ENCODE peak calls at places on chromosomes 13 and 19, in six cellular contexts. O is left ventricle myocardium inferior; Z is PC-3; L is CD8-positive, alpha-beta T cell; T is endothelial cell; H is uterus. W is an unnamed sample.

GRCh38 chr13:106095919-106096318 is 439.5 kb downstream of the EFNB2 start:
- DNase-seq in O (no peak), Z (peak; percentile 55), L (no peak), T (no peak), H (no peak), W (no peak)

GRCh38 chr13:35987572-35988513 is 143.3 kb downstream of the DCLK1 start:
- DNase-seq in O (no peak), Z (no peak), L (no peak), T (no peak), H (no peak), W (no peak)

GRCh38 chr19:12880551-12881171 is 588 bp downstream of the DNASE2 start:
- DNase-seq in O (no peak), Z (peak; percentile 25), L (no peak), T (peak; percentile 37), H (peak; percentile 30), W (no peak)

GRCh38 chr19:17121736-17122293 is 46.2 kb downstream of the MYO9B start:
- DNase-seq in O (no peak), Z (no peak), L (no peak), T (no peak), H (no peak), W (peak; percentile 69)

GRCh38 chr19:33220115-33220514 is 5.5 kb downstream of the SLC7A10 start:
- DNase-seq in O (no peak), Z (no peak), L (no peak), T (no peak), H (no peak), W (no peak)

GRCh38 chr19:57280913-57281425 is 684 bp downstream of the ZNF460 start:
- DNase-seq in O (no peak), Z (peak; percentile 27), L (peak; percentile 32), T (peak; percentile 4), H (no peak), W (no peak)

GRCh38 chr13:94168784-94169512 is 310.5 kb downstream of the DCT start:
- DNase-seq in O (no peak), Z (no peak), L (no peak), T (no peak), H (no peak), W (no peak)

GRCh38 chr13:102930566-102930965 is 84.7 kb downstream of the ERCC5 start:
- DNase-seq in O (no peak), Z (no peak), L (no peak), T (no peak), H (no peak), W (no peak)

GRCh38 chr13:23748591-23748990 is 140.6 kb downstream of the MIPEP start:
- DNase-seq in O (no peak), Z (peak; percentile 9), L (no peak), T (no peak), H (no peak), W (no peak)

GRCh38 chr13:107866007-107866665 is 349.2 kb downstream of the LIG4 start:
- DNase-seq in O (no peak), Z (peak; percentile 43), L (no peak), T (peak; percentile 41), H (no peak), W (no peak)

GRCh38 chr19:56829586-56829985 is 10.9 kb downstream of the PEG3 start:
- DNase-seq in O (no peak), Z (no peak), L (no peak), T (no peak), H (no peak), W (no peak)

GRCh38 chr13:69306766-69307165 is 800.9 kb upstream of the ATXN8OS start:
- DNase-seq in O (no peak), Z (no peak), L (no peak), T (no peak), H (no peak), W (no peak)

GRCh38 chr13:43307921-43308433 is 284.6 kb downstream of the DNAJC15 start:
- DNase-seq in O (peak; percentile 87), Z (peak; percentile 16), L (no peak), T (no peak), H (peak; percentile 88), W (peak; percentile 72)

GRCh38 chr19:4456843-4457653 is 546 bp downstream of the UBXN6 start:
- DNase-seq in O (peak; percentile 51), Z (no peak), L (peak; percentile 57), T (peak; percentile 78), H (peak; percentile 61), W (no peak)

GRCh38 chr13:26469602-26470001 is 87.9 kb upstream of the WASF3 start:
- DNase-seq in O (no peak), Z (no peak), L (no peak), T (no peak), H (no peak), W (no peak)

GRCh38 chr19:17703823-17704463 is 15.3 kb upstream of the MAP1S start:
- DNase-seq in O (no peak), Z (peak; percentile 52), L (peak; percentile 78), T (peak; percentile 67), H (no peak), W (no peak)

GRCh38 chr19:39362682-39363657 is 20.7 kb downstream of the SAMD4B start:
- DNase-seq in O (no peak), Z (peak; percentile 4), L (no peak), T (no peak), H (no peak), W (no peak)

GRCh38 chr13:53848546-53848945 is 819.9 kb downstream of the OLFM4 start:
- DNase-seq in O (no peak), Z (peak; percentile 6), L (no peak), T (no peak), H (no peak), W (no peak)

GRCh38 chr13:46530084-46530935 is 22.7 kb upstream of the LRCH1 start:
- DNase-seq in O (no peak), Z (peak; percentile 80), L (no peak), T (no peak), H (no peak), W (no peak)

GRCh38 chr19:10712754-10713153 is 5.1 kb upstream of the DNM2 start:
- DNase-seq in O (no peak), Z (no peak), L (no peak), T (no peak), H (no peak), W (no peak)

GRCh38 chr19:17719730-17720486 is 628 bp downstream of the MAP1S start:
- DNase-seq in O (no peak), Z (peak; percentile 34), L (peak; percentile 43), T (no peak), H (no peak), W (no peak)

GRCh38 chr19:16096281-16096855 is 15.3 kb upstream of the RAB8A start:
- DNase-seq in O (no peak), Z (no peak), L (no peak), T (no peak), H (no peak), W (no peak)

GRCh38 chr19:20388826-20389225 is 176.8 kb downstream of the ZNF737 start:
- DNase-seq in O (no peak), Z (no peak), L (no peak), T (no peak), H (no peak), W (no peak)

GRCh38 chr13:109951491-109951890 is 165.1 kb upstream of the IRS2 start:
- DNase-seq in O (no peak), Z (no peak), L (no peak), T (no peak), H (no peak), W (no peak)

GRCh38 chr19:2734589-2735288 is 5.1 kb downstream of the SLC39A3 start:
- DNase-seq in O (no peak), Z (no peak), L (no peak), T (no peak), H (no peak), W (no peak)

GRCh38 chr13:84609716-84610115 is 727.4 kb upstream of the SLITRK1 start:
- DNase-seq in O (no peak), Z (peak; percentile 39), L (no peak), T (no peak), H (no peak), W (no peak)

GRCh38 chr13:93776936-93777335 is 550.3 kb downstream of the GPC6 start:
- DNase-seq in O (no peak), Z (peak; percentile 65), L (no peak), T (no peak), H (no peak), W (peak; percentile 45)

GRCh38 chr13:23673354-23673753 is 103.1 kb downstream of the TNFRSF19 start:
- DNase-seq in O (no peak), Z (peak; percentile 82), L (no peak), T (no peak), H (peak; percentile 49), W (peak; percentile 87)

GRCh38 chr13:30121666-30122065 is 185.7 kb downstream of the KATNAL1 start:
- DNase-seq in O (no peak), Z (no peak), L (no peak), T (no peak), H (no peak), W (no peak)
- TF ChIP-seq CTCF in O (no peak), Z (no peak), L (no peak), T (no peak), H (no peak), W (no peak)

DNA sequence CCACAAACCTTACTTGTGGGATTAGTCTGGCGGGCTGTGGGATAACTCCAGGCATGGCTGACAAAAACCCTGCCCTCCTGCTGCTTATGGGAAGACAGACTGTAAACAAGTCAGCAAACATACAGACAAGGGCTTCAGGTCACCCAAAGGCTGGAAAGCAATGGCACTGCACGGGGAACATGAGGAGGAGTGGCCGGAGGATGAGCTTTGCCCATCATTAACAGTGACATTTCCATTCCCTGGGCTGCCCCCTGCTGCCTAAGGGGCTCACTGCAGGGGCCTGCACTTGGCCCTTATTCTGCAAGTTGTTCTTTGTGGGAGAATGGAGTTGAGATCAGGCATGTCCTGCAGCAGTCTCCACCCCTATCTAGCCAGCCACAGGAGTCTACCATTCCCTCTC is 91.3 kb downstream of the UQCRFS1 start:
- DNase-seq in O (no peak), Z (no peak), L (no peak), T (peak; percentile 55), H (no peak), W (no peak)
- TF ChIP-seq CTCF in O (peak; percentile 56), Z (peak; percentile 16), L (no peak), T (peak; percentile 43), H (peak; percentile 8), W (no peak)

DNA sequence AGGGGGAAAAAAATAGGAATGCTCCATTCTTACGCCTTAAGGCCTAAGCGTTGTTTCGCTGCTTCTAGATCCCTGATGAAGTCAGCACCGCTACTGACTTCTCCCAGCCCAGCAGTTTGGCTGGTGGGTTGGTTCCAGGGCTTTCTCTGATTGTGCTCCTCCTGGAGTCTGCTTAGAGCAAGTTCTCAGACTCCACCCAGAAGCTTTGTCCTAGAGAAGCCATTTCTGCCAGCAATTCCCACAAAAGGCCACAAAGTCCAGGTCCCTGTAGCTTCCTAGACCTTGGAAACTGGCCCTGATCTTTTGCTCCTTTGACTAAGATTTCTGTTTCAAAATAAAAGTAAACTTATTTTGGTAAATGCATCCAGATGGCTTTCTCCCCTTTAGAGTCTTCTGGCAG is 65.4 kb downstream of the KCTD12 start:
- DNase-seq in O (peak; percentile 61), Z (no peak), L (no peak), T (no peak), H (peak; percentile 61), W (no peak)
- TF ChIP-seq CTCF in O (peak; percentile 50), Z (no peak), L (no peak), T (no peak), H (no peak), W (no peak)

GRCh38 chr13:73038064-73038463 is 20.7 kb upstream of the KLF5 start:
- DNase-seq in O (no peak), Z (no peak), L (no peak), T (no peak), H (no peak), W (no peak)
- TF ChIP-seq CTCF in O (no peak), Z (no peak), L (no peak), T (no peak), H (no peak), W (no peak)

W was measured in astrocyte of the cerebellum.